ENCODE peak calls at places on chromosome 20, in four cellular contexts. S is right atrium auricular region; C is activated naive CD4-positive, alpha-beta T cell treated with Interleukin-2 at 50 U/mL for 16 hours; H is OCI-M1. Q is an unnamed sample.
A peak's percentile ranks its signal among the peaks of the same experiment; 100 is the strongest.

GRCh38 chr20:41571006-41571405 is 47.2 kb downstream of the CHD6 start:
- DNase-seq in H (no peak), C (no peak), S (no peak), Q (no peak)

GRCh38 chr20:16939051-16939450 is 190.9 kb downstream of the OTOR start:
- DNase-seq in C (no peak), H (no peak), S (no peak), Q (no peak)

GRCh38 chr20:62325172-62325905 is 22.5 kb downstream of the ADRM1 start:
- DNase-seq in C (no peak), H (no peak), S (no peak), Q (no peak)

GRCh38 chr20:43558412-43559146 is at the start of gene SGK2:
- DNase-seq in C (no peak), S (no peak), H (no peak), Q (no peak)

GRCh38 chr20:40547492-40548129 is 141.4 kb downstream of the MAFB start:
- DNase-seq in C (no peak), H (no peak), S (no peak), Q (no peak)

GRCh38 chr20:55194947-55195346 is 719.6 kb downstream of the DOK5 start:
- DNase-seq in C (no peak), S (no peak), H (no peak), Q (no peak)

GRCh38 chr20:40532103-40532502 is 156.9 kb downstream of the MAFB start:
- DNase-seq in H (peak; percentile 62), C (no peak), S (no peak), Q (no peak)

GRCh38 chr20:23954008-23954745 is 34.4 kb downstream of the GGTLC1 start:
- DNase-seq in C (no peak), H (no peak), S (no peak), Q (no peak)

GRCh38 chr20:49909499-49910339 is 5.6 kb downstream of the SPATA2 start:
- DNase-seq in H (no peak), C (no peak), S (no peak), Q (no peak)

GRCh38 chr20:45970646-45971424 is 1.2 kb downstream of the ZNF335 start:
- DNase-seq in S (no peak), C (no peak), H (peak; percentile 39), Q (no peak)